ENCODE peak calls at places on chromosome 7, in nine cellular contexts. E, W, H, D, G, K, J, A and P are unnamed samples.

GRCh38 chr7:148699024-148699771 is 495 bp downstream of the CUL1 start:
- DNase-seq in E (peak), W (peak), H (peak), D (no peak), G (peak), K (peak), J (peak), A (peak), P (no peak)

GRCh38 chr7:936131-937054 is 18.1 kb downstream of the ADAP1 start:
- DNase-seq in E (peak), W (peak), H (peak), D (peak), G (no peak), K (no peak), J (peak), A (no peak), P (no peak)

GRCh38 chr7:41886257-41886905 is 183.5 kb upstream of the INHBA start:
- DNase-seq in E (no peak), W (peak), H (peak), D (peak), G (no peak), K (peak), J (no peak), A (no peak), P (no peak)

GRCh38 chr7:26083113-26083512 is 68.9 kb upstream of the NFE2L3 start:
- DNase-seq in E (no peak), W (no peak), H (peak), D (no peak), G (peak), K (no peak), J (no peak), A (no peak), P (peak)

GRCh38 chr7:77667459-77668090 is 28.7 kb upstream of the RSBN1L start:
- DNase-seq in E (no peak), W (no peak), H (no peak), D (no peak), G (no peak), K (no peak), J (no peak), A (no peak), P (no peak)

GRCh38 chr7:142956951-142957623 is 5.1 kb downstream of the KEL start:
- DNase-seq in E (peak), W (no peak), H (peak), D (no peak), G (peak), K (peak), J (no peak), A (no peak), P (peak)

GRCh38 chr7:55160539-55160938 is 141.7 kb downstream of the EGFR start:
- DNase-seq in E (no peak), W (peak), H (no peak), D (no peak), G (no peak), K (peak), J (peak), A (no peak), P (no peak)

GRCh38 chr7:141702047-141702567 is at the start of gene DENND11:
- DNase-seq in E (peak), W (peak), H (peak), D (no peak), G (peak), K (peak), J (peak), A (peak), P (no peak)

GRCh38 chr7:53383131-53383530 is 347.7 kb downstream of the POM121L12 start:
- DNase-seq in E (no peak), W (no peak), H (peak), D (no peak), G (no peak), K (no peak), J (no peak), A (no peak), P (peak)

GRCh38 chr7:81627565-81628287 is 142.1 kb downstream of the HGF start:
- DNase-seq in E (no peak), W (no peak), H (no peak), D (no peak), G (peak), K (peak), J (no peak), A (no peak), P (no peak)

GRCh38 chr7:24877790-24878311 is 102.1 kb downstream of the OSBPL3 start:
- DNase-seq in E (peak), W (no peak), H (peak), D (no peak), G (no peak), K (no peak), J (no peak), A (peak), P (no peak)

GRCh38 chr7:122073635-122074034 is 70.4 kb downstream of the AASS start:
- DNase-seq in E (no peak), W (no peak), H (no peak), D (no peak), G (no peak), K (no peak), J (no peak), A (no peak), P (no peak)

GRCh38 chr7:130216025-130216424 is 8.4 kb downstream of the SSMEM1 start:
- DNase-seq in E (no peak), W (no peak), H (no peak), D (no peak), G (no peak), K (no peak), J (no peak), A (no peak), P (no peak)

GRCh38 chr7:4297165-4297842 is 384.8 kb upstream of the FOXK1 start:
- DNase-seq in E (no peak), W (no peak), H (no peak), D (no peak), G (no peak), K (no peak), J (no peak), A (no peak), P (no peak)

GRCh38 chr7:131031100-131031868 is 296.4 kb upstream of the MKLN1 start:
- DNase-seq in E (no peak), W (no peak), H (no peak), D (no peak), G (no peak), K (no peak), J (no peak), A (no peak), P (no peak)

GRCh38 chr7:16404631-16405030 is 16.7 kb downstream of the CRPPA start:
- DNase-seq in E (no peak), W (no peak), H (no peak), D (no peak), G (no peak), K (no peak), J (no peak), A (no peak), P (no peak)

GRCh38 chr7:105734233-105734632 is 142.2 kb downstream of the ATXN7L1 start:
- DNase-seq in E (no peak), W (no peak), H (no peak), D (no peak), G (peak), K (no peak), J (peak), A (no peak), P (no peak)

GRCh38 chr7:4265056-4265455 is 417.0 kb upstream of the FOXK1 start:
- DNase-seq in E (no peak), W (no peak), H (no peak), D (no peak), G (no peak), K (no peak), J (peak), A (no peak), P (no peak)

GRCh38 chr7:129574487-129574886 is 37.0 kb upstream of the NRF1 start:
- DNase-seq in E (no peak), W (peak), H (peak), D (no peak), G (no peak), K (peak), J (no peak), A (no peak), P (no peak)

GRCh38 chr7:91553410-91553895 is 289.2 kb downstream of the FZD1 start:
- DNase-seq in E (no peak), W (no peak), H (no peak), D (no peak), G (no peak), K (no peak), J (no peak), A (no peak), P (no peak)

GRCh38 chr7:106744507-106745180 is 83.7 kb upstream of the CCDC71L start:
- DNase-seq in E (peak), W (no peak), H (no peak), D (no peak), G (no peak), K (no peak), J (no peak), A (no peak), P (no peak)

GRCh38 chr7:78039791-78040776 is 241.5 kb downstream of the PHTF2 start:
- DNase-seq in E (peak), W (peak), H (no peak), D (no peak), G (peak), K (peak), J (peak), A (no peak), P (no peak)

GRCh38 chr7:16086743-16087142 is 334.6 kb downstream of the CRPPA start:
- DNase-seq in E (no peak), W (no peak), H (no peak), D (no peak), G (no peak), K (no peak), J (no peak), A (no peak), P (no peak)

GRCh38 chr7:2646680-2647571 is 15.1 kb downstream of the TTYH3 start:
- DNase-seq in E (no peak), W (no peak), H (no peak), D (no peak), G (no peak), K (no peak), J (peak), A (no peak), P (no peak)

GRCh38 chr7:23183279-23184012 is 1.6 kb downstream of the NUP42 start:
- DNase-seq in E (peak), W (no peak), H (no peak), D (no peak), G (peak), K (no peak), J (no peak), A (no peak), P (no peak)

GRCh38 chr7:92404170-92404614 is 43.1 kb upstream of the GATAD1 start:
- DNase-seq in E (no peak), W (no peak), H (no peak), D (no peak), G (peak), K (peak), J (no peak), A (no peak), P (no peak)

GRCh38 chr7:132255898-132256297 is 320.4 kb downstream of the PLXNA4 start:
- DNase-seq in E (no peak), W (no peak), H (no peak), D (peak), G (no peak), K (no peak), J (no peak), A (no peak), P (no peak)

GRCh38 chr7:29921404-29922010 is 68.1 kb downstream of the SCRN1 start:
- DNase-seq in E (peak), W (peak), H (peak), D (no peak), G (peak), K (peak), J (no peak), A (no peak), P (peak)

GRCh38 chr7:94412762-94413322 is 18.1 kb downstream of the COL1A2 start:
- DNase-seq in E (no peak), W (no peak), H (no peak), D (no peak), G (no peak), K (no peak), J (no peak), A (no peak), P (no peak)

GRCh38 chr7:28570970-28571288 is 158.6 kb downstream of the CREB5 start:
- DNase-seq in E (no peak), W (peak), H (peak), D (no peak), G (no peak), K (peak), J (no peak), A (no peak), P (peak)